ENCODE peak calls at places on chromosomes 12 and 14, in ten cellular contexts. R, C, W, B, D, P, T, O, J and S are unnamed samples.

GRCh38 chr12:47744005-47744651 is 14.6 kb downstream of the RAPGEF3 start:
- DNase-seq in O (no peak), C (peak; percentile 62), T (no peak), D (no peak), W (no peak), R (peak; percentile 61), J (no peak), P (peak; percentile 53), B (no peak), S (peak; percentile 78)

GRCh38 chr14:64855732-64856527 is 23.8 kb downstream of the SPTB start:
- DNase-seq in D (no peak), J (no peak), B (no peak), R (no peak), O (no peak), W (peak; percentile 38), P (no peak), T (no peak), C (no peak), S (no peak)

GRCh38 chr14:84090837-84091236 is 1439.1 kb upstream of the FLRT2 start:
- DNase-seq in O (no peak), T (no peak), W (no peak), D (no peak), P (no peak), C (no peak), R (no peak), J (no peak), B (no peak), S (no peak)

GRCh38 chr14:104161601-104162367 is 23.4 kb downstream of the KIF26A start:
- DNase-seq in D (no peak), T (no peak), J (no peak), W (no peak), O (no peak), R (no peak), C (no peak), B (no peak), P (no peak), S (no peak)

GRCh38 chr14:23335623-23336022 is 14.4 kb downstream of the PABPN1 start:
- DNase-seq in C (no peak), J (no peak), P (no peak), W (no peak), R (no peak), D (no peak), T (no peak), O (no peak), B (no peak), S (no peak)

GRCh38 chr12:12823308-12823707 is 10.2 kb downstream of the DDX47 start:
- DNase-seq in O (no peak), D (no peak), C (no peak), P (no peak), W (no peak), J (no peak), T (no peak), B (no peak), R (no peak), S (no peak)

GRCh38 chr14:88168498-88169165 is 154.4 kb downstream of the KCNK10 start:
- DNase-seq in O (peak; percentile 8), B (peak; percentile 28), D (peak; percentile 5), J (no peak), C (peak; percentile 66), P (peak; percentile 53), T (no peak), R (no peak), W (no peak), S (no peak)

GRCh38 chr14:38469156-38469555 is 213.3 kb upstream of the CLEC14A start:
- DNase-seq in C (no peak), T (no peak), J (no peak), O (no peak), D (no peak), B (no peak), W (no peak), R (no peak), P (no peak), S (no peak)

GRCh38 chr14:78690836-78691235 is 520.7 kb downstream of the NRXN3 start:
- DNase-seq in W (no peak), R (no peak), T (no peak), J (no peak), O (no peak), P (no peak), B (no peak), D (no peak), C (no peak), S (no peak)

GRCh38 chr12:48156648-48157015 is 683 bp downstream of the ASB8 start:
- DNase-seq in J (no peak), B (no peak), O (no peak), C (no peak), T (no peak), P (no peak), D (no peak), W (no peak), R (no peak), S (no peak)

GRCh38 chr14:100422556-100423420 is 99.6 kb downstream of the SLC25A47 start:
- DNase-seq in T (no peak), D (no peak), W (no peak), P (no peak), B (no peak), C (no peak), R (no peak), J (no peak), O (no peak), S (no peak)

GRCh38 chr12:63086149-63086915 is 64.7 kb downstream of the AVPR1A start:
- DNase-seq in W (no peak), C (no peak), B (no peak), J (no peak), D (no peak), P (no peak), O (no peak), R (no peak), T (no peak), S (no peak)

GRCh38 chr12:62296001-62296400 is 35.8 kb downstream of the USP15 start:
- DNase-seq in O (no peak), B (no peak), R (no peak), P (no peak), W (no peak), C (no peak), J (no peak), D (no peak), T (no peak), S (no peak)

GRCh38 chr12:77685112-77685511 is 145.6 kb upstream of the NAV3 start:
- DNase-seq in D (peak; percentile 76), R (peak; percentile 37), O (no peak), T (peak; percentile 50), J (peak; percentile 9), C (no peak), W (peak; percentile 29), P (no peak), B (peak; percentile 62), S (no peak)

GRCh38 chr12:54360717-54361456 is 3.4 kb downstream of the GPR84 start:
- DNase-seq in C (peak; percentile 73), O (no peak), T (peak; percentile 87), D (peak; percentile 81), P (no peak), J (no peak), W (peak; percentile 85), R (peak; percentile 79), B (peak; percentile 83), S (peak; percentile 85)

GRCh38 chr12:121811434-121812319 is 7.9 kb downstream of the SETD1B start:
- DNase-seq in R (peak; percentile 84), J (no peak), C (peak; percentile 72), O (no peak), P (peak; percentile 66), W (peak; percentile 87), D (peak; percentile 49), B (peak; percentile 90), T (peak; percentile 90), S (peak; percentile 83)

GRCh38 chr14:68407275-68407674 is 385.6 kb downstream of the ZFP36L1 start:
- DNase-seq in C (no peak), W (no peak), J (no peak), P (no peak), O (no peak), D (no peak), T (no peak), R (no peak), B (no peak), S (no peak)

GRCh38 chr12:98948566-98948965 is 303.5 kb downstream of the APAF1 start:
- DNase-seq in T (no peak), B (no peak), R (no peak), P (no peak), W (no peak), J (no peak), O (no peak), C (no peak), D (no peak), S (no peak)

GRCh38 chr12:68403296-68403695 is 71.1 kb upstream of the MDM1 start:
- DNase-seq in T (no peak), B (no peak), P (no peak), O (no peak), C (no peak), D (no peak), W (no peak), R (no peak), J (no peak), S (no peak)

GRCh38 chr12:12716151-12716844 is 870 bp upstream of the CDKN1B start:
- DNase-seq in T (no peak), R (no peak), J (no peak), P (peak; percentile 35), D (peak; percentile 80), C (no peak), W (no peak), B (no peak), O (no peak), S (no peak)

GRCh38 chr12:42023733-42024494 is 120.8 kb downstream of the GXYLT1 start:
- DNase-seq in P (peak; percentile 45), C (peak; percentile 71), T (peak; percentile 93), D (peak; percentile 79), R (peak; percentile 82), B (peak; percentile 92), J (no peak), O (peak; percentile 33), W (peak; percentile 83), S (peak; percentile 73)

GRCh38 chr12:130127527-130127908 is 34.7 kb upstream of the FZD10 start:
- DNase-seq in P (no peak), T (no peak), O (no peak), D (no peak), J (no peak), B (no peak), C (no peak), W (no peak), R (no peak), S (no peak)

GRCh38 chr12:112234303-112234702 is 108.9 kb downstream of the TRAFD1 start:
- DNase-seq in B (no peak), J (no peak), T (no peak), C (no peak), W (no peak), O (no peak), P (no peak), D (no peak), R (no peak), S (no peak)

GRCh38 chr12:86710110-86710509 is 453.9 kb upstream of the MGAT4C start:
- DNase-seq in P (no peak), T (no peak), B (no peak), O (no peak), R (no peak), C (no peak), W (no peak), J (no peak), D (no peak), S (no peak)

GRCh38 chr12:24707379-24707778 is 241.5 kb downstream of the BCAT1 start:
- DNase-seq in R (no peak), P (no peak), J (no peak), W (no peak), B (no peak), D (no peak), O (no peak), C (no peak), T (no peak), S (no peak)

GRCh38 chr12:3604750-3605638 is 114.0 kb downstream of the PRMT8 start:
- DNase-seq in R (no peak), P (no peak), J (no peak), T (peak; percentile 46), B (peak; percentile 10), O (no peak), W (peak; percentile 87), D (peak; percentile 29), C (no peak), S (no peak)

GRCh38 chr12:125311050-125311449 is 245.8 kb downstream of the AACS start:
- DNase-seq in B (no peak), D (no peak), J (no peak), T (no peak), O (no peak), W (no peak), C (no peak), P (no peak), R (no peak), S (no peak)

GRCh38 chr12:48028541-48029400 is 24.5 kb upstream of the COL2A1 start:
- DNase-seq in T (no peak), D (no peak), C (no peak), W (no peak), R (no peak), B (no peak), O (no peak), J (no peak), P (no peak), S (no peak)